ENCODE peak calls at places on chromosomes 11 and 22, in four cellular contexts. L is body of pancreas; I is naive thymus-derived CD4-positive, alpha-beta T cell; B is astrocyte of the spinal cord. Q is an unnamed sample.

GRCh38 chr11:35491231-35491871 is 34.1 kb downstream of the PAMR1 start:
- DNase-seq in L (no peak), I (no peak), B (peak; percentile 92), Q (no peak)

GRCh38 chr11:65491614-65492386 is 7.0 kb upstream of the MALAT1 start:
- DNase-seq in L (peak; percentile 83), I (no peak), B (peak; percentile 94), Q (peak; percentile 83)

GRCh38 chr11:23897453-23898289 is 599.2 kb upstream of the LUZP2 start:
- DNase-seq in L (no peak), I (no peak), B (peak; percentile 82), Q (no peak)

GRCh38 chr22:46027219-46028068 is 50.5 kb upstream of the WNT7B start:
- DNase-seq in L (peak; percentile 86), I (no peak), B (no peak), Q (no peak)

GRCh38 chr11:44527476-44527875 is 38.0 kb upstream of the CD82 start:
- DNase-seq in L (no peak), I (no peak), B (no peak), Q (no peak)

GRCh38 chr11:15485432-15485831 is 370.7 kb downstream of the INSC start:
- DNase-seq in L (no peak), I (no peak), B (no peak), Q (no peak)

GRCh38 chr22:19962246-19962908 is 20.8 kb upstream of the TXNRD2 start:
- DNase-seq in L (peak; percentile 93), I (peak; percentile 45), B (peak; percentile 76), Q (peak; percentile 80)

GRCh38 chr11:103413266-103413888 is 304.2 kb downstream of the DYNC2H1 start:
- DNase-seq in L (no peak), I (no peak), B (peak; percentile 26), Q (no peak)

GRCh38 chr22:26436903-26437515 is 7.9 kb downstream of the ASPHD2 start:
- DNase-seq in L (peak; percentile 62), I (no peak), B (no peak), Q (no peak)

GRCh38 chr11:45737056-45737455 is 67.9 kb upstream of the SLC35C1 start:
- DNase-seq in L (no peak), I (no peak), B (no peak), Q (no peak)

GRCh38 chr22:46620588-46621242 is 529 bp downstream of the GRAMD4 start:
- DNase-seq in L (no peak), I (no peak), B (no peak), Q (no peak)

GRCh38 chr22:20760084-20760483 is 13.8 kb upstream of the SERPIND1 start:
- DNase-seq in L (no peak), I (no peak), B (no peak), Q (no peak)

GRCh38 chr22:25403752-25404471 is 160.6 kb upstream of the GRK3 start:
- DNase-seq in L (no peak), I (peak; percentile 25), B (peak; percentile 25), Q (no peak)

GRCh38 chr11:90874281-90874680 is 651.4 kb upstream of the CHORDC1 start:
- DNase-seq in L (no peak), I (no peak), B (no peak), Q (no peak)

GRCh38 chr22:28454431-28455064 is 225.1 kb downstream of the TTC28 start:
- DNase-seq in L (no peak), I (no peak), B (no peak), Q (no peak)

GRCh38 chr11:105582497-105582896 is 27.4 kb upstream of the GRIA4 start:
- DNase-seq in L (no peak), I (no peak), B (no peak), Q (no peak)

GRCh38 chr11:128575174-128575955 is 12.0 kb downstream of the ETS1 start:
- DNase-seq in L (no peak), I (no peak), B (no peak), Q (no peak)

GRCh38 chr11:75966546-75967287 is 151.7 kb downstream of the UVRAG start:
- DNase-seq in L (no peak), I (no peak), B (peak; percentile 68), Q (no peak)

GRCh38 chr11:87466228-87466627 is 428.5 kb downstream of the TMEM135 start:
- DNase-seq in L (no peak), I (no peak), B (no peak), Q (peak; percentile 30)

GRCh38 chr11:95650271-95650670 is 139.3 kb downstream of the FAM76B start:
- DNase-seq in L (no peak), I (no peak), B (no peak), Q (no peak)

GRCh38 chr22:41772198-41772597 is 28.3 kb upstream of the CCDC134 start:
- DNase-seq in L (no peak), I (no peak), B (no peak), Q (no peak)

GRCh38 chr22:37021710-37022482 is 2.4 kb downstream of the MPST start:
- DNase-seq in L (peak; percentile 67), I (peak; percentile 37), B (peak; percentile 18), Q (no peak)

GRCh38 chr11:45751430-45751829 is 53.5 kb upstream of the SLC35C1 start:
- DNase-seq in L (no peak), I (no peak), B (no peak), Q (no peak)

GRCh38 chr11:19890308-19890707 is 177.7 kb downstream of the NAV2 start:
- DNase-seq in L (no peak), I (no peak), B (peak; percentile 95), Q (no peak)

GRCh38 chr11:17992916-17993315 is 19.9 kb downstream of the SERGEF start:
- DNase-seq in L (peak; percentile 18), I (no peak), B (no peak), Q (no peak)

GRCh38 chr22:35134637-35135036 is 68.7 kb downstream of the ISX start:
- DNase-seq in L (no peak), I (no peak), B (no peak), Q (no peak)

GRCh38 chr22:35133702-35134395 is 67.9 kb downstream of the ISX start:
- DNase-seq in L (no peak), I (no peak), B (no peak), Q (no peak)

GRCh38 chr22:35135165-35135564 is 69.2 kb downstream of the ISX start:
- DNase-seq in L (no peak), I (no peak), B (no peak), Q (no peak)

GRCh38 chr22:35140879-35141745 is 75.2 kb downstream of the ISX start:
- DNase-seq in L (no peak), I (no peak), B (no peak), Q (no peak)

DNA sequence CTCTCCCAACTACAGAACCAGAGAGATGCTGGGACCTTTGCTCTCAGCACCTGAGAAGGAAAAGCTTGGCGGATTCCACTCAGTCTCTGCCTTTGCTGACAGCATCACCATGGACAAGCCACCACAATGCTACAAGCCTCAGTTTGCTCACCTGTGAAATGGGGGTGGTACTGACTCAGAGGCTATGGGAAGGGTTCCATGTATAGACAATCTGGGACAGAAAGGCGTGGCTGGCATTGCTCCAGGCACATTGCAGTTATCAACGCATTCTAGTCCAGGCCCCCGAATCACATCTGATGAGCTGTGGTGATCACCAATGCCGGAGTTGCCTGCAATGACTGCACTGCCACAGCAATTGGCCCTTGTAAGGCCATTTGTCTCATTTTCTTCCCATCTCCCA is 72.6 kb downstream of the ISX start:
- DNase-seq in L (no peak), I (no peak), B (no peak), Q (no peak)
- H3K4me3 ChIP-seq in L (no peak overlapping the region), I (no peak overlapping the region), B (no peak overlapping the region), Q (no peak overlapping the region)

GRCh38 chr11:199782-200181 is 6.9 kb downstream of the SCGB1C1 start:
- DNase-seq in L (no peak), I (no peak), B (no peak), Q (peak; percentile 28)
- H3K4me3 ChIP-seq in L (no peak overlapping the region), I (no peak overlapping the region), B (no peak overlapping the region), Q (no peak overlapping the region)

GRCh38 chr22:48592488-48592887 is 1235.2 kb downstream of the BRD1 start:
- DNase-seq in L (no peak), I (no peak), B (no peak), Q (no peak)

GRCh38 chr22:48591286-48592065 is 1236.2 kb downstream of the BRD1 start:
- DNase-seq in L (no peak), I (no peak), B (no peak), Q (no peak)

GRCh38 chr22:48593551-48593950 is 1234.1 kb downstream of the BRD1 start:
- DNase-seq in L (no peak), I (no peak), B (no peak), Q (no peak)

GRCh38 chr22:48592931-48593330 is 1234.7 kb downstream of the BRD1 start:
- DNase-seq in L (no peak), I (no peak), B (no peak), Q (no peak)

DNA sequence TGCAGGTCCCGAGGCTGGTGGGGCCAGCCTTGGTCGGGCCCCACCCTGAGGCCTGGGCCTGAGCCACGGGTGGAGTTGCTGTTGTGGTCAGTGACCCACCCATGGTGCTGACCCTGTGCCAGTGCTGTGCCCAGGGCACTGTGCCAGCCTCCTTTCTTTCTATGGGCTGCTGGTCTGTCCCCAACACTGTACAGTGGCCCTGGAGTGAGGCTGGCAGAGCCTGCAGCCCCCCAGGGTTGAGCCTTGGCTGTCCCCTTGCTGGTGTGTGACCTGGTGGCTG is 1235.7 kb downstream of the BRD1 start:
- DNase-seq in L (no peak), I (no peak), B (no peak), Q (no peak)
- H3K4me3 ChIP-seq in L (no peak overlapping the region), I (no peak overlapping the region), B (no peak overlapping the region), Q (no peak overlapping the region)

GRCh38 chr11:33476945-33477584 is 219.9 kb downstream of the HIPK3 start:
- DNase-seq in L (no peak), I (no peak), B (peak; percentile 35), Q (no peak)
- H3K4me3 ChIP-seq in L (no peak overlapping the region), I (no peak overlapping the region), B (no peak overlapping the region), Q (no peak overlapping the region)

GRCh38 chr11:64342869-64343739 is 3.1 kb downstream of the CCDC88B start:
- DNase-seq in L (no peak), I (no peak), B (no peak), Q (no peak)
- H3K4me3 ChIP-seq in L (no peak overlapping the region), I (no peak overlapping the region), B (no peak overlapping the region), Q (no peak overlapping the region)

DNA sequence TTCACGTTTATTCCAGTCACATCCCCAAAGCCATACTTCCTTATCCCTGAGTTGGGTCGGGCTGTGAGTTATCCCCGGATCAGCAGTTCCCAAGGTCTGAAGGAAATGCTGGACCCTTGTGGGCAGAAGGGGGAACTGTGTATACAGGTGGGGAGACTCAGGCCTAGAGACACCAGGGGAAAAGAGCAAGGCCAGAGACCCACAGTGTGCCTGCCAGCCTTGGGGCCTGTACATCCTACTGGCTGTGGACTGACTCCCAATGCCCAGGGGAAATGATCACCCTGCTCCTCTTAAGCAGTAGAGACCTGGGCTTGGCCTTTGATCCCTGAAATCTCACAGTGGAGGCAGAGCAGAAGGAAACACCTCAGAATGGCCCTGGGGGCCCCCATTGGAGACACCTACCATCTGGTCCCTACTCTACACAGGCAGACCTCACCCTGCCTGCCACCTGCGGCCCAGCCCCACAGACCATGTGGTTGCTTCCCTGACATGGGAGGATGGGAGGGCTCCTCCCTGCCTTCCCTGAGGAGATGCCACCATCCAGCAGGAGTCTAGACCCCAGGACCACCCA is 1.3 kb downstream of the SELENOM start:
- DNase-seq in L (no peak), I (no peak), B (no peak), Q (no peak)
- H3K4me3 ChIP-seq in L (no peak overlapping the region), I (no peak overlapping the region), B (peak overlapping the region; percentile 79), Q (peak overlapping the region; percentile 69)

DNA sequence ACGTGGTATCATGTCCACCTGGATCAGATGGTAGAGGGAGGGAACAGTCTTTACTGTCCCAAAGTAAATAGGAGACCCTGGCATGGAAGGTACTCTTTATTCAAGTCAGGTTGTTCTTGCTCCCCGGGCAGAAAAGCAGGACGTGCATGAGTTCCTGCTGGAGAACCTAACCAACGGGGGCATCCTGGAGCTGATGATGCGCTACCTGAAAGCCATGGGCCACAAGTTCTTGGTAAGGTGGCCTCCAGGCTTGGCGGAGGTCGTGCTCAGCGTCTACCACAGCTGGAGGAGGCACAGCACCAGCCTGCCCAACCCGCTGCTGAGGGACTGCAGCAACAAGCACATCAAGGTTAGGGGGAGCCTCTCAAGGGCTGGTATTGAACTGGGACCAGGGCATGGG is 48.7 kb downstream of the CABIN1 start:
- DNase-seq in L (no peak), I (no peak), B (no peak), Q (no peak)
- H3K4me3 ChIP-seq in L (no peak overlapping the region), I (no peak overlapping the region), B (no peak overlapping the region), Q (no peak overlapping the region)